ENCODE peak calls at places on chromosomes 3 and 15, in four cellular contexts. One of them, this sample, is unnamed.

GRCh38 chr3:171801738-171802600 is 8.3 kb downstream of the PLD1 start:
- DNase-seq in T-helper 1 cell: no peak
- DNase-seq in GDM1: no peak
- DNase-seq in activated gamma-delta T cell treated with Interleukin-2 at 50 U/mL for 16 hours: no peak
- DNase-seq in this sample: no peak

GRCh38 chr15:89781891-89782618 is 5.9 kb downstream of the MESP2 start:
- DNase-seq in T-helper 1 cell: no peak
- DNase-seq in activated gamma-delta T cell treated with Interleukin-2 at 50 U/mL for 16 hours: no peak
- DNase-seq in GDM1: no peak
- DNase-seq in this sample: no peak

GRCh38 chr3:71117572-71118247 is 465.8 kb downstream of the FOXP1 start:
- DNase-seq in GDM1: no peak
- DNase-seq in T-helper 1 cell: no peak
- DNase-seq in activated gamma-delta T cell treated with Interleukin-2 at 50 U/mL for 16 hours: no peak
- DNase-seq in this sample: no peak

GRCh38 chr3:55270976-55271375 is 216.1 kb downstream of the WNT5A start:
- DNase-seq in activated gamma-delta T cell treated with Interleukin-2 at 50 U/mL for 16 hours: no peak
- DNase-seq in T-helper 1 cell: no peak
- DNase-seq in GDM1: no peak
- DNase-seq in this sample: no peak

GRCh38 chr15:78850926-78851600 is 21.6 kb upstream of the MORF4L1 start:
- DNase-seq in GDM1: no peak
- DNase-seq in activated gamma-delta T cell treated with Interleukin-2 at 50 U/mL for 16 hours: no peak
- DNase-seq in T-helper 1 cell: no peak
- DNase-seq in this sample: no peak

GRCh38 chr3:58009026-58009748 is 965 bp downstream of the FLNB start:
- DNase-seq in T-helper 1 cell: peak; percentile 5
- DNase-seq in GDM1: no peak
- DNase-seq in activated gamma-delta T cell treated with Interleukin-2 at 50 U/mL for 16 hours: peak; percentile 15
- DNase-seq in this sample: peak; percentile 26

GRCh38 chr15:74752486-74753395 is 4.1 kb downstream of the CYP1A2 start:
- DNase-seq in GDM1: no peak
- DNase-seq in T-helper 1 cell: no peak
- DNase-seq in activated gamma-delta T cell treated with Interleukin-2 at 50 U/mL for 16 hours: no peak
- DNase-seq in this sample: no peak

GRCh38 chr3:47324278-47324865 is 41.6 kb downstream of the KLHL18 start:
- DNase-seq in activated gamma-delta T cell treated with Interleukin-2 at 50 U/mL for 16 hours: peak; percentile 45
- DNase-seq in GDM1: peak; percentile 44
- DNase-seq in T-helper 1 cell: peak; percentile 25
- DNase-seq in this sample: peak; percentile 42

GRCh38 chr3:48598323-48599076 is 3.4 kb upstream of the COL7A1 start:
- DNase-seq in activated gamma-delta T cell treated with Interleukin-2 at 50 U/mL for 16 hours: no peak
- DNase-seq in T-helper 1 cell: no peak
- DNase-seq in GDM1: no peak
- DNase-seq in this sample: no peak

GRCh38 chr3:135868801-135869200 is 96.7 kb upstream of the PPP2R3A start:
- DNase-seq in activated gamma-delta T cell treated with Interleukin-2 at 50 U/mL for 16 hours: no peak
- DNase-seq in T-helper 1 cell: no peak
- DNase-seq in GDM1: no peak
- DNase-seq in this sample: no peak

GRCh38 chr3:66572090-66572632 is 71.3 kb upstream of the LRIG1 start:
- DNase-seq in activated gamma-delta T cell treated with Interleukin-2 at 50 U/mL for 16 hours: no peak
- DNase-seq in T-helper 1 cell: no peak
- DNase-seq in GDM1: no peak
- DNase-seq in this sample: no peak

GRCh38 chr3:71173421-71173975 is 410.0 kb downstream of the FOXP1 start:
- DNase-seq in GDM1: no peak
- DNase-seq in T-helper 1 cell: no peak
- DNase-seq in activated gamma-delta T cell treated with Interleukin-2 at 50 U/mL for 16 hours: no peak
- DNase-seq in this sample: no peak

GRCh38 chr15:67550522-67550921 is 8.0 kb downstream of the MAP2K5 start:
- DNase-seq in GDM1: no peak
- DNase-seq in activated gamma-delta T cell treated with Interleukin-2 at 50 U/mL for 16 hours: no peak
- DNase-seq in T-helper 1 cell: no peak
- DNase-seq in this sample: no peak

GRCh38 chr15:53122818-53123217 is 332.7 kb upstream of the ONECUT1 start:
- DNase-seq in T-helper 1 cell: no peak
- DNase-seq in GDM1: no peak
- DNase-seq in activated gamma-delta T cell treated with Interleukin-2 at 50 U/mL for 16 hours: no peak
- DNase-seq in this sample: no peak

GRCh38 chr3:107206141-107206540 is 171.1 kb upstream of the CCDC54 start:
- DNase-seq in T-helper 1 cell: no peak
- DNase-seq in activated gamma-delta T cell treated with Interleukin-2 at 50 U/mL for 16 hours: no peak
- DNase-seq in GDM1: peak; percentile 14
- DNase-seq in this sample: no peak

GRCh38 chr15:65062726-65063125 is 5.1 kb downstream of the RASL12 start:
- DNase-seq in T-helper 1 cell: no peak
- DNase-seq in GDM1: no peak
- DNase-seq in activated gamma-delta T cell treated with Interleukin-2 at 50 U/mL for 16 hours: no peak
- DNase-seq in this sample: no peak

GRCh38 chr3:180306691-180307090 is 270.0 kb upstream of the PEX5L start:
- DNase-seq in activated gamma-delta T cell treated with Interleukin-2 at 50 U/mL for 16 hours: no peak
- DNase-seq in T-helper 1 cell: no peak
- DNase-seq in GDM1: no peak
- DNase-seq in this sample: no peak

GRCh38 chr3:106120334-106120733 is 251.5 kb upstream of the CBLB start:
- DNase-seq in GDM1: no peak
- DNase-seq in T-helper 1 cell: no peak
- DNase-seq in activated gamma-delta T cell treated with Interleukin-2 at 50 U/mL for 16 hours: no peak
- DNase-seq in this sample: no peak

GRCh38 chr3:193190387-193190786 is 50.6 kb upstream of the PLAAT1 start:
- DNase-seq in activated gamma-delta T cell treated with Interleukin-2 at 50 U/mL for 16 hours: no peak
- DNase-seq in GDM1: peak; percentile 35
- DNase-seq in T-helper 1 cell: no peak
- DNase-seq in this sample: no peak

GRCh38 chr3:148075829-148076716 is 621.6 kb upstream of the AGTR1 start:
- DNase-seq in activated gamma-delta T cell treated with Interleukin-2 at 50 U/mL for 16 hours: no peak
- DNase-seq in GDM1: no peak
- DNase-seq in T-helper 1 cell: no peak
- DNase-seq in this sample: no peak

GRCh38 chr3:116154389-116154788 is 290.9 kb downstream of the LSAMP start:
- DNase-seq in activated gamma-delta T cell treated with Interleukin-2 at 50 U/mL for 16 hours: no peak
- DNase-seq in T-helper 1 cell: no peak
- DNase-seq in GDM1: no peak
- DNase-seq in this sample: no peak

GRCh38 chr3:88963003-88963402 is 144.4 kb upstream of the EPHA3 start:
- DNase-seq in GDM1: no peak
- DNase-seq in T-helper 1 cell: no peak
- DNase-seq in activated gamma-delta T cell treated with Interleukin-2 at 50 U/mL for 16 hours: no peak
- DNase-seq in this sample: no peak

GRCh38 chr15:89370120-89371077 is 35.8 kb upstream of the POLG start:
- DNase-seq in GDM1: no peak
- DNase-seq in activated gamma-delta T cell treated with Interleukin-2 at 50 U/mL for 16 hours: no peak
- DNase-seq in T-helper 1 cell: no peak
- DNase-seq in this sample: no peak

GRCh38 chr3:178381971-178382370 is 154.3 kb upstream of the KCNMB2 start:
- DNase-seq in GDM1: no peak
- DNase-seq in T-helper 1 cell: no peak
- DNase-seq in activated gamma-delta T cell treated with Interleukin-2 at 50 U/mL for 16 hours: no peak
- DNase-seq in this sample: no peak

GRCh38 chr15:47812436-47813109 is 95.3 kb downstream of the SEMA6D start:
- DNase-seq in T-helper 1 cell: no peak
- DNase-seq in activated gamma-delta T cell treated with Interleukin-2 at 50 U/mL for 16 hours: no peak
- DNase-seq in GDM1: no peak
- DNase-seq in this sample: no peak

GRCh38 chr3:14286887-14287496 is 108.4 kb downstream of the LSM3 start:
- DNase-seq in activated gamma-delta T cell treated with Interleukin-2 at 50 U/mL for 16 hours: no peak
- DNase-seq in T-helper 1 cell: no peak
- DNase-seq in GDM1: no peak
- DNase-seq in this sample: no peak

GRCh38 chr15:44633603-44634002 is 29.9 kb downstream of the SPG11 start:
- DNase-seq in T-helper 1 cell: no peak
- DNase-seq in GDM1: no peak
- DNase-seq in activated gamma-delta T cell treated with Interleukin-2 at 50 U/mL for 16 hours: no peak
- DNase-seq in this sample: no peak

GRCh38 chr15:43095708-43096347 is 10.0 kb downstream of the UBR1 start:
- DNase-seq in activated gamma-delta T cell treated with Interleukin-2 at 50 U/mL for 16 hours: no peak
- DNase-seq in T-helper 1 cell: no peak
- DNase-seq in GDM1: no peak
- DNase-seq in this sample: no peak

GRCh38 chr3:108407858-108408257 is 102.5 kb downstream of the MYH15 start:
- DNase-seq in activated gamma-delta T cell treated with Interleukin-2 at 50 U/mL for 16 hours: no peak
- DNase-seq in GDM1: no peak
- DNase-seq in T-helper 1 cell: no peak
- DNase-seq in this sample: no peak

GRCh38 chr3:108296239-108296638 is at the start of gene HHLA2:
- DNase-seq in activated gamma-delta T cell treated with Interleukin-2 at 50 U/mL for 16 hours: no peak
- DNase-seq in GDM1: no peak
- DNase-seq in T-helper 1 cell: no peak
- DNase-seq in this sample: no peak

GRCh38 chr15:51180009-51180408 is 85.3 kb upstream of the TNFAIP8L3 start:
- DNase-seq in activated gamma-delta T cell treated with Interleukin-2 at 50 U/mL for 16 hours: no peak
- DNase-seq in GDM1: no peak
- DNase-seq in T-helper 1 cell: no peak
- DNase-seq in this sample: no peak

GRCh38 chr15:31292391-31293020 is 34.1 kb upstream of the KLF13 start:
- DNase-seq in T-helper 1 cell: no peak
- DNase-seq in activated gamma-delta T cell treated with Interleukin-2 at 50 U/mL for 16 hours: no peak
- DNase-seq in GDM1: no peak
- DNase-seq in this sample: no peak

GRCh38 chr3:12046406-12046805 is 42.2 kb downstream of the SYN2 start:
- DNase-seq in GDM1: no peak
- DNase-seq in T-helper 1 cell: no peak
- DNase-seq in activated gamma-delta T cell treated with Interleukin-2 at 50 U/mL for 16 hours: no peak
- DNase-seq in this sample: no peak

GRCh38 chr3:59326246-59327024 is 276.6 kb upstream of the CFAP20DC start:
- DNase-seq in activated gamma-delta T cell treated with Interleukin-2 at 50 U/mL for 16 hours: no peak
- DNase-seq in GDM1: no peak
- DNase-seq in T-helper 1 cell: no peak
- DNase-seq in this sample: no peak

GRCh38 chr15:76930831-76931396 is 635 bp upstream of the RCN2 start:
- DNase-seq in GDM1: no peak
- DNase-seq in activated gamma-delta T cell treated with Interleukin-2 at 50 U/mL for 16 hours: no peak
- DNase-seq in T-helper 1 cell: no peak
- DNase-seq in this sample: no peak

GRCh38 chr3:124772081-124772831 is 42.0 kb downstream of the UMPS start:
- DNase-seq in T-helper 1 cell: no peak
- DNase-seq in activated gamma-delta T cell treated with Interleukin-2 at 50 U/mL for 16 hours: no peak
- DNase-seq in GDM1: no peak
- DNase-seq in this sample: no peak

GRCh38 chr3:105355355-105356063 is 11.2 kb upstream of the ALCAM start:
- DNase-seq in T-helper 1 cell: no peak
- DNase-seq in activated gamma-delta T cell treated with Interleukin-2 at 50 U/mL for 16 hours: no peak
- DNase-seq in GDM1: no peak
- DNase-seq in this sample: no peak

GRCh38 chr3:123834631-123835030 is 49.5 kb downstream of the MYLK start:
- DNase-seq in activated gamma-delta T cell treated with Interleukin-2 at 50 U/mL for 16 hours: no peak
- DNase-seq in GDM1: no peak
- DNase-seq in T-helper 1 cell: no peak
- DNase-seq in this sample: no peak

GRCh38 chr15:73727330-73728018 is 25.7 kb downstream of the INSYN1 start:
- DNase-seq in T-helper 1 cell: no peak
- DNase-seq in GDM1: no peak
- DNase-seq in activated gamma-delta T cell treated with Interleukin-2 at 50 U/mL for 16 hours: no peak
- DNase-seq in this sample: no peak